ENCODE peak calls at places on chromosomes 12 and 14, in six cellular contexts. X is iris pigment epithelial cell; K is NK-92 treated with Interleukin-12 subunit alpha and Interleukin-12 subunit beta, amount 100 ng/mL, for 24 hours; Z is astrocyte of the hippocampus; I is T47D; L is lower lobe of right lung. H is an unnamed sample.

GRCh38 chr12:8145754-8146415 is 10.9 kb upstream of the ZNF705A start:
- DNase-seq in X (peak), K (no peak), Z (peak), I (no peak), L (peak), H (no peak)

GRCh38 chr12:56020437-56021189 is at the start of gene IKZF4:
- DNase-seq in X (peak), K (no peak), Z (peak), I (no peak), L (peak), H (no peak)

GRCh38 chr12:32921397-32921796 is 24.8 kb upstream of the PKP2 start:
- DNase-seq in X (peak), K (no peak), Z (peak), I (no peak), L (no peak), H (no peak)

GRCh38 chr12:106138279-106138645 is 492 bp downstream of the NUAK1 start:
- DNase-seq in X (no peak), K (no peak), Z (peak), I (no peak), L (no peak), H (no peak)

GRCh38 chr12:123843912-123844748 is 82.0 kb downstream of the DNAH10 start:
- DNase-seq in X (no peak), K (no peak), Z (no peak), I (no peak), L (no peak), H (no peak)

GRCh38 chr14:103260629-103261124 is 73.4 kb upstream of the EIF5 start:
- DNase-seq in X (peak), K (no peak), Z (peak), I (no peak), L (peak), H (no peak)

GRCh38 chr14:54000341-54000811 is 43.8 kb upstream of the BMP4 start:
- DNase-seq in X (peak), K (no peak), Z (peak), I (no peak), L (no peak), H (no peak)

GRCh38 chr12:30795410-30795659 is 40.6 kb upstream of the CAPRIN2 start:
- DNase-seq in X (no peak), K (peak), Z (no peak), I (no peak), L (no peak), H (no peak)

GRCh38 chr14:67620217-67620789 is 583 bp downstream of the ARG2 start:
- DNase-seq in X (peak), K (no peak), Z (peak), I (peak), L (no peak), H (no peak)

GRCh38 chr12:84757978-84758377 is 154.6 kb downstream of the SLC6A15 start:
- DNase-seq in X (peak), K (no peak), Z (no peak), I (no peak), L (no peak), H (no peak)

GRCh38 chr12:132057691-132058090 is 86.4 kb downstream of the DDX51 start:
- DNase-seq in X (no peak), K (no peak), Z (no peak), I (no peak), L (no peak), H (no peak)